ENCODE peak calls at places on chromosomes 12 and 14, in seven cellular contexts. N is CD8-positive, alpha-beta T cell; X is IMR-90; W is PC-3; K is fibroblast of lung; Q is tibial artery; R is brain microvascular endothelial cell. V is an unnamed sample. For H3K27me3 and H3K36me3, the result is how much of the 10 kb centered on the place peaks cover.

GRCh38 chr14:74618078-74618952 is 6.3 kb upstream of the LTBP2 start:
- DNase-seq in R (no peak), X (peak), N (peak), Q (peak), K (peak), W (peak), V (no peak)

GRCh38 chr12:47080725-47081502 is 1.2 kb upstream of the AMIGO2 start:
- DNase-seq in K (peak), X (peak), Q (peak), W (peak), N (peak), R (peak), V (no peak)

GRCh38 chr14:97074456-97074855 is 277.3 kb downstream of the VRK1 start:
- DNase-seq in R (no peak), X (no peak), N (no peak), Q (no peak), K (no peak), W (no peak), V (no peak)

GRCh38 chr12:15584366-15585041 is 204.7 kb downstream of the EPS8 start:
- DNase-seq in N (no peak), Q (no peak), K (peak), R (no peak), W (peak), X (peak), V (no peak)

GRCh38 chr12:75322464-75322863 is 7.7 kb downstream of the CAPS2 start:
- DNase-seq in W (no peak), X (peak), Q (no peak), N (no peak), R (peak), K (peak), V (no peak)

GRCh38 chr12:52416788-52417187 is 10.7 kb upstream of the KRT82 start:
- DNase-seq in X (no peak), W (no peak), R (no peak), N (no peak), K (no peak), Q (no peak), V (no peak)

GRCh38 chr14:72142328-72142727 is 210.1 kb downstream of the RGS6 start:
- DNase-seq in W (no peak), R (no peak), K (no peak), N (no peak), X (no peak), Q (no peak), V (no peak)

GRCh38 chr12:103580026-103580425 is 7.0 kb upstream of the STAB2 start:
- DNase-seq in Q (no peak), W (no peak), K (no peak), X (no peak), N (no peak), R (no peak), V (no peak)

GRCh38 chr12:130967631-130968030 is 13.9 kb downstream of the ADGRD1 start:
- DNase-seq in R (no peak), N (no peak), W (no peak), K (no peak), Q (peak), X (no peak), V (no peak)

DNA sequence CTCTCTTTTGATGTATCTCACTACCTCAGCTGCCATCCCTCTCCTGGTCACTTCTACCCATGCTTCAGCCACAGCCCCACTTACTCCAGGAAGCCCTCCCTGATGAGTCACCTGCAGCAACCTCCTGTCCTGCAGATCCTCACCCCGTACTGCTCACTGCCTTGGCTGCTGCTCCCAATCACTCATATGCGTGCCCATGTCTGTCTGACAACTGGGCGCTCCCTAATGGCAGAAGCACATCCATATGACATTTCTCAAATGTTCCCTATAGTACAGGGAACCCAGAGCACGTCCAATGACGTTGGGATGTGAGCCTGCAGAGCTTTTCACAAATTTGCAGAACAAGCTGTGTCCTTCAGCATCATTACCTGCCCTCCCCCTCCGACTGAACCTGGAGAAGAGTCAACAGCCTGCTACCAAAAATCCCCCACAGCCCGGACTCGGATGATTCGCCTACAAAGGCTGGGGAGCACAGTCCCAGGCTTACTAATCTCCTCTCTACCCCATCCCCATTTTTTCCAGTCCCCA is 90.0 kb downstream of the SINHCAF start:
- DNase-seq in Q (no peak), W (no peak), N (no peak), X (no peak), R (no peak), K (no peak), V (no peak)
- H3K27me3 ChIP-seq in Q (under half), W (under half), N (under half), X (half or more), R (under half), K (under half), V (under half)

GRCh38 chr12:126139355-126139754 is 1074.1 kb downstream of the AACS start:
- DNase-seq in X (no peak), R (no peak), W (no peak), N (no peak), K (no peak), Q (no peak), V (no peak)
- TF ChIP-seq CTCF in X (no peak), R (peak), W (peak), N (no peak), K (no peak), Q (no peak), V (no peak)

GRCh38 chr12:6935221-6935550 is 7.4 kb downstream of the ATN1 start:
- DNase-seq in Q (no peak), W (no peak), R (no peak), X (no peak), N (no peak), K (no peak), V (no peak)
- H3K36me3 ChIP-seq in Q (under half), W (under half), R (under half), X (under half), N (under half), K (under half), V (under half)

DNA sequence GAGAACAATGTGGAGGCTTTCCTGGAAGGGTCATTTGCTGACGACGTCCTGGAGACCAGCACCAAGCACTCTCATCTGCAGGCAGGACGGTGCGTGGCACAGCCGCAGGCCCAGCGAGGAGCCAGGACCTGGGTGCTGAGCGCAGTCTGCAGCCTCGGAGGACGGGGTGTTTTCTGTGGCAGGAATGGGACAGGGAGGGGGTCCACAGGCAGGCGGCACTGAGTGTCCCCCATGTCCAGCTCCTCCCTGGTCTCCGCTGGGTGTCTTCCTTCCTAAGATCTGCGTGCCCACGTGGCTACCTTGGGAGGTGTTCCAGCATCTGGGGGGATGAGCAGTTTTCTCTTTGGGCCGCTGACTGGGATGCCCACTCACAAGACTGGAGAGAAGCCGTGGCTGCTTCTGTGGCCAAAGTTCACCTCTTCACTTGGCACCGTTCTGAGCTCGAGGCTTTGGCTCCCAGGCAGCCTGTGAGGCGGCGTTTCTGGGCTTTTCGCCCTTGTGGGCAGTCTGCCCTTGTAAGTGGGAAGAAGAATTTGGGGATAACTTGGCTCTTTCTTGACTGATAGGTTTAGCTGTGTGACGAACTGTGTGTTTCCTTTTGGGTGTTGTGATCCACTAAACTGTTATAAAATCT is 72.2 kb downstream of the NOC4L start:
- DNase-seq in X (no peak), K (no peak), Q (no peak), R (no peak), W (no peak), N (no peak), V (no peak)
- H3K27me3 ChIP-seq in X (under half), K (under half), Q (under half), R (under half), W (under half), N (under half), V (under half)

GRCh38 chr14:50055461-50056228 is 60.7 kb downstream of the VCPKMT start:
- DNase-seq in X (no peak), Q (peak), K (no peak), R (no peak), N (no peak), W (no peak), V (no peak)
- TF ChIP-seq CTCF in X (peak), Q (no peak), K (no peak), R (peak), N (no peak), W (peak), V (peak)

DNA sequence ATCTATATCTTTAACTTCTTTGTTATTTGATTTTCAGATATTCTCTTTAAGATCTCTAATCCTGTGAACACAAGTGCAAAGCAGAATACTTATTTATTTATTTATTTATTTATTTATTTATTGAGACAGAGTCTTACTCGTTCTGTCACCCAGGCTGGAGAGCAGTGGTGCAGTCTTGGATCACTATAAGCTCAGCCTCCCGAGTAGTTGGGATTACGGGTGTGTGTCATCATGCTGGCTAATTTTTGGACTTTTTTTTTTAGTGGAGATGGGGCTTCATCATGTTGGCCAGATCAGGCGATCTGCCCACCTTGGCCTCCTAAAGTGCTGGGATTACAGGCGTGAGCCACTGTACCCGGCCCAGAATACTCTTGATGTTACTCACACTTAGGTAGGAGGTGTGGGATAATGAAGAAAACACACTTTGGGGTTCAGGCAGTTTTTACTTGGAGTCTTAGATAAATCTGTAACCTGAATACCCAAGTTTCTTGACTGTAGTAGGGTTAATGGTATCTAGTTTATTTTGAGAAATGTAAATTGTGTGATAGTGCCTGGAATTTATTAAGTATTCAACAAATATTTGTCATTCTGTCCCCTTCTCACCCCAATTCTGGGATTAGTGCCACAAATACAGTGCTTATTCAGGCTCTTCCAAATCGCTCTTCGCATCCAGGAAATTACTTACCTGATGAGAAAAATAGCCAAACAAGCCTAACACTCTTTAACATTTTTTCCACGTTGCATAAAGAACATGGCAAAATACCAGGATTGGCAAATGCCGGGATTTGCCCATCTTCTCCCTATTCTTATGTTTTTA is 33.0 kb downstream of the METAP2 start:
- DNase-seq in N (no peak), X (peak), Q (no peak), R (peak), K (peak), W (no peak), V (no peak)
- H3K36me3 ChIP-seq in N (under half), X (under half), Q (half or more), R (under half), K (under half), W (half or more), V (under half)

GRCh38 chr12:132326646-132327045 is 2.7 kb downstream of the GALNT9 start:
- DNase-seq in X (no peak), Q (no peak), R (no peak), N (no peak), W (no peak), K (no peak), V (no peak)
- H3K27me3 ChIP-seq in X (under half), Q (half or more), R (under half), N (under half), W (under half), K (under half), V (under half)

V was measured in BJ.